ENCODE peak calls at places on chromosomes 2 and 18, in seven cellular contexts. D is endothelial cell, W is nephron progenitor cell, X is GM13976, E is testis, H is heart left ventricle, P is HFF-Myc. S is an unnamed sample.

GRCh38 chr2:196502413-196502812 is 137.1 kb upstream of the CCDC150 start:
- DNase-seq in H (no peak), X (no peak), D (no peak), P (no peak), E (no peak), W (no peak), S (no peak)

GRCh38 chr2:154291511-154291910 is 407.0 kb upstream of the KCNJ3 start:
- DNase-seq in H (no peak), E (no peak), P (no peak), X (no peak), D (no peak), W (no peak), S (no peak)

GRCh38 chr18:12376034-12376717 is 851 bp downstream of the AFG3L2 start:
- DNase-seq in W (peak), H (peak), E (peak), P (no peak), X (peak), D (peak), S (no peak)

GRCh38 chr18:46411862-46412690 is 244.9 kb downstream of the LOXHD1 start:
- DNase-seq in P (no peak), X (no peak), D (no peak), W (no peak), E (peak), H (no peak), S (no peak)

GRCh38 chr2:226198956-226199355 is 600.7 kb downstream of the IRS1 start:
- DNase-seq in H (no peak), P (no peak), X (no peak), W (no peak), E (no peak), D (no peak), S (no peak)

GRCh38 chr2:172109256-172109655 is 6.6 kb upstream of the DLX2 start:
- DNase-seq in P (no peak), X (peak), D (no peak), W (no peak), E (no peak), H (no peak), S (no peak)

GRCh38 chr2:220893411-220893810 is 678.7 kb downstream of the EPHA4 start:
- DNase-seq in W (no peak), X (no peak), E (no peak), D (no peak), P (no peak), H (no peak), S (no peak)

GRCh38 chr2:127661949-127662510 is 13.3 kb downstream of the LIMS2 start:
- DNase-seq in D (no peak), P (no peak), E (no peak), X (no peak), W (peak), H (peak), S (no peak)

DNA sequence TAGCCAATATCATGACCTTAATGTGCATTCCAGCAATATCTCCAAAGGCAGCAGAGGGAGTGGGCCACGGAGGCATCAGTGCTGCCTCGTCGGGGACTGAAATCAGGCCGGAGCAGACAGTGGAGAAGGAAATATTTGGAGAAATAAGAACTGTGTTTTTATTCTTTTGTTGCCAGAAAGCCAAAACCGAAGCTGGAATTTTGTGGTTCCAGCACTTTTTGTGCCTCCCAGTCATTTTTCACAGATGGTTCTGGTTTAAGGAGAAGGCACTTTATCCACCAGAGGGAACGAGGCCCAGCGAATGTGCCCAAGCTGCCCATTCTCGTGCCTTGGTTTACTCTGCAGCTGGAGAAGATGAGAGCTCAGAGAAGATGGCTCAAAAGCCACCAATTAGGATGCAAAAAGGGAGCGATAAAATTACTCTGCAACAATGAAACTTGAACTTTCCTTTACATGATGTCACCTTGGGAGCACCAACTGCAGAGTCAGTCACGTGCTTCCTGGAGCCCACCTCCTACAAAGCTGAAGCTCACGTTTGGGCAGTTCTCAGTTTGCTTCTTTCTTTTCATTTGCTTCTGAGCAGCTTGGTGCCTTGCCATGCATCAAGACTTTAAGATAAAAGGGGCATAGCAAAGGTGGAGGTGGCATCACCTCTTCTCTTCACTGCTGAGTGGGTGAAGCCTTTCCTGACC is 288.7 kb downstream of the LPIN1 start:
- DNase-seq in D (no peak), P (no peak), X (no peak), W (no peak), E (no peak), H (no peak), S (no peak)
- TF ChIP-seq CTCF in D (no peak), P (no peak), X (no peak), W (no peak), E (no peak), H (no peak), S (no peak)

GRCh38 chr2:160375802-160376469 is 117.7 kb downstream of the RBMS1 start:
- DNase-seq in E (no peak), D (no peak), X (no peak), P (no peak), W (no peak), H (no peak), S (no peak)

GRCh38 chr2:160376576-160376975 is 117.0 kb downstream of the RBMS1 start:
- DNase-seq in D (no peak), X (no peak), H (no peak), P (no peak), W (no peak), E (no peak), S (no peak)

GRCh38 chr2:160379399-160379798 is 114.2 kb downstream of the RBMS1 start:
- DNase-seq in P (no peak), D (no peak), W (no peak), E (no peak), H (no peak), X (no peak), S (no peak)

GRCh38 chr2:160375037-160375436 is 118.6 kb downstream of the RBMS1 start:
- DNase-seq in W (no peak), E (no peak), X (no peak), D (no peak), H (no peak), P (no peak), S (no peak)

GRCh38 chr2:160377204-160377995 is 116.2 kb downstream of the RBMS1 start:
- DNase-seq in P (no peak), D (no peak), X (no peak), H (no peak), W (no peak), E (no peak), S (no peak)
- TF ChIP-seq CTCF in P (no peak), D (no peak), X (no peak), H (no peak), W (no peak), E (no peak), S (peak)

GRCh38 chr2:117960231-117960630 is 53.6 kb downstream of the CCDC93 start:
- DNase-seq in E (no peak), P (no peak), H (no peak), X (no peak), D (no peak), W (no peak), S (no peak)
- TF ChIP-seq CTCF in E (no peak), P (no peak), H (no peak), X (no peak), D (no peak), W (no peak), S (no peak)

GRCh38 chr2:115196577-115196976 is 754.1 kb downstream of the DPP10 start:
- DNase-seq in X (no peak), D (no peak), H (no peak), P (no peak), E (no peak), W (no peak), S (no peak)

GRCh38 chr2:115190459-115190858 is 748.0 kb downstream of the DPP10 start:
- DNase-seq in P (no peak), H (no peak), W (no peak), D (no peak), X (no peak), E (no peak), S (no peak)

GRCh38 chr2:115200016-115200415 is 757.6 kb downstream of the DPP10 start:
- DNase-seq in H (no peak), X (no peak), P (no peak), W (no peak), D (no peak), E (no peak), S (no peak)

DNA sequence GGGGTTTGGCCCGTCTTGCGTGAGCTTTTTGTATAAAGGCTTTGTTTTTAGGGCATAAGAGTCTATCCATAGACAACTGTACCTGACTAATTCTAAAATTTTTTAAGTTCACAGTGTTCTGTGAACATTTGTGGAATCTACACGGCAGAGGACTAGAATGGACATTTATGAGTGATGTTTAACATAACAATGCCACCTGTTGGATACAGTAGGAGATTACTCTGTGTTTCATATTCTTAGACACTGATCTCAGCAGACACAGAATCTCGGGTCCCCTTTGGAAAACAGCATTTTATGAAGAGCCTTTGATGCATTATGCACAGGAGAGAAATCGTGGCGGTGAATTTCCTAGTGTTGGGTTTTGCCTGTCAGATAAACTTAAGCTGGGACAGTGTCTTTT is 752.2 kb downstream of the DPP10 start:
- DNase-seq in D (no peak), X (no peak), H (no peak), W (no peak), E (no peak), P (no peak), S (no peak)
- TF ChIP-seq CTCF in D (no peak), X (no peak), H (no peak), W (no peak), E (no peak), P (no peak), S (peak)

DNA sequence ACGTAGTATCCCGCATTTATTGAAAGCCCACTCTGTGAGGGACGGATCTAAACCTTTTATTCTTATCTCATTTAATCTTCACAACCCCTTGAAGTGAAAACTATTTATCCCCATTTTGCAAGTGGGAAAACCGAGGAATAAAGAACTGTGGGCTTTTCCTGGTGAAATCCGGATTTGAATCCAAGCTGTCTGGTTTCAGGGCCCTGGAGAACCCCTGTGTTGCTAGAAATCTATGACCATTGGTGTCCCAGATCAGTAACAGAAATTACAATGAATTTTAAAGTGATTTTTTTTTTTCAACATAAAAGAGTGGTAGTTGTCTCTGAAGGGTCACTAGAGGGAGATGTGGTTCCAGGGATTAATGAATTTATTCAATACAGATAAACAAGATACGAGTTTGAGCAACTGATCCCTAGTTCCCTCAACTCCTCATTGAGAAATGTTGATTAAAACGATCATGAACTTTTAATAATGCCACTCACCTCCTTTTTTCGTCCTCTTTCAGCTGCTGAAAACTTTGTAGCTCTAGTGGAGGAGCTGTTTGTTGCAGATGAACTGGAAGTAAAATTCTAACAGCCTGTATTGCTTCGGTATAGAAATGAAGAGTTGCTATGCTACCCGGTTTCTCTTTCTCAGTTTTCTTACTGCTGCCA is 940 bp downstream of the XRCC5 start:
- DNase-seq in H (no peak), E (no peak), D (no peak), W (no peak), P (no peak), X (no peak), S (no peak)
- TF ChIP-seq CTCF in H (peak), E (peak), D (peak), W (peak), P (peak), X (no peak), S (peak)